ENCODE peak calls at places on chromosome 10, in five cellular contexts. Q, J, W, I and Z are unnamed samples.
A peak's percentile ranks its signal among the peaks of the same experiment; 100 is the strongest.

GRCh38 chr10:62813981-62814380 is 2.2 kb downstream of the EGR2 start:
- DNase-seq in I (no peak), J (no peak), Q (no peak), W (no peak), Z (no peak)

GRCh38 chr10:17006631-17007161 is 122.9 kb downstream of the CUBN start:
- DNase-seq in I (no peak), J (no peak), Q (no peak), W (no peak), Z (no peak)

GRCh38 chr10:114070710-114071109 is 27.0 kb downstream of the ADRB1 start:
- DNase-seq in Q (no peak), J (no peak), I (no peak), W (no peak), Z (no peak)

GRCh38 chr10:70880077-70880534 is 8.3 kb downstream of the PCBD1 start:
- DNase-seq in Q (peak; percentile 80), W (peak; percentile 53), J (peak; percentile 72), I (peak; percentile 94), Z (peak; percentile 85)

GRCh38 chr10:88385601-88386203 is 197.4 kb downstream of the RNLS start:
- DNase-seq in J (peak; percentile 41), I (no peak), Q (no peak), W (no peak), Z (peak; percentile 10)

GRCh38 chr10:123069271-123069670 is 60.5 kb downstream of the ACADSB start:
- DNase-seq in Q (no peak), J (no peak), I (no peak), W (no peak), Z (no peak)

GRCh38 chr10:10782603-10783002 is 235.1 kb upstream of the CELF2 start:
- DNase-seq in J (no peak), W (no peak), I (no peak), Q (no peak), Z (no peak)

GRCh38 chr10:19970707-19971106 is 154.5 kb downstream of the PLXDC2 start:
- DNase-seq in I (no peak), J (no peak), W (no peak), Q (no peak), Z (no peak)

GRCh38 chr10:96577037-96577436 is 9.8 kb downstream of the TM9SF3 start:
- DNase-seq in Q (no peak), I (no peak), W (no peak), J (no peak), Z (no peak)

GRCh38 chr10:17510242-17510908 is 56.0 kb upstream of the ST8SIA6 start:
- DNase-seq in W (no peak), Q (no peak), I (no peak), J (no peak), Z (no peak)

GRCh38 chr10:111316607-111317006 is 239.8 kb downstream of the ADRA2A start:
- DNase-seq in I (no peak), J (no peak), W (no peak), Q (no peak), Z (peak; percentile 6)

GRCh38 chr10:132282667-132283603 is 24.8 kb downstream of the STK32C start:
- DNase-seq in J (no peak), I (peak; percentile 21), W (no peak), Q (peak; percentile 56), Z (no peak)

GRCh38 chr10:129332476-129332875 is 134.6 kb upstream of the MGMT start:
- DNase-seq in Q (peak; percentile 56), J (no peak), W (no peak), I (no peak), Z (peak; percentile 54)

GRCh38 chr10:112137381-112137987 is 46.1 kb downstream of the GPAM start:
- DNase-seq in Q (peak; percentile 80), W (no peak), J (peak; percentile 87), I (peak; percentile 79), Z (peak; percentile 79)

GRCh38 chr10:119413738-119414611 is 128.5 kb downstream of the RGS10 start:
- DNase-seq in W (no peak), I (peak; percentile 91), J (no peak), Q (no peak), Z (no peak)

GRCh38 chr10:71472912-71473311 is 76.2 kb downstream of the CDH23 start:
- DNase-seq in Q (no peak), J (no peak), I (no peak), W (no peak), Z (no peak)

GRCh38 chr10:95245425-95246055 is 45.3 kb downstream of the PDLIM1 start:
- DNase-seq in Q (no peak), J (no peak), W (no peak), I (no peak), Z (no peak)

GRCh38 chr10:32210306-32211045 is 136.5 kb downstream of the EPC1 start:
- DNase-seq in W (no peak), I (peak; percentile 45), J (peak; percentile 75), Q (peak; percentile 58), Z (no peak)

GRCh38 chr10:35986756-35987467 is 344.8 kb upstream of the FZD8 start:
- DNase-seq in I (no peak), J (no peak), Q (no peak), W (no peak), Z (no peak)

GRCh38 chr10:8272794-8273425 is 218.4 kb downstream of the GATA3 start:
- DNase-seq in I (no peak), Q (no peak), W (no peak), J (no peak), Z (no peak)

GRCh38 chr10:123144697-123145541 is 3.0 kb upstream of the HMX2 start:
- DNase-seq in I (no peak), J (no peak), Q (peak; percentile 74), W (no peak), Z (no peak)

GRCh38 chr10:30553625-30554442 is 75.7 kb downstream of the LYZL2 start:
- DNase-seq in W (no peak), I (peak; percentile 46), Q (no peak), J (peak; percentile 41), Z (peak; percentile 29)

GRCh38 chr10:123855013-123855684 is 36.5 kb downstream of the CPXM2 start:
- DNase-seq in I (peak; percentile 29), W (no peak), Q (no peak), J (no peak), Z (no peak)

GRCh38 chr10:11320809-11321520 is 290.5 kb downstream of the USP6NL start:
- DNase-seq in W (no peak), I (no peak), Q (no peak), J (no peak), Z (no peak)

GRCh38 chr10:62244785-62245595 is 23.7 kb downstream of the RTKN2 start:
- DNase-seq in J (no peak), I (peak; percentile 91), W (no peak), Q (peak; percentile 30), Z (peak; percentile 36)

GRCh38 chr10:86260564-86260963 is 106.0 kb downstream of the GRID1 start:
- DNase-seq in W (no peak), J (no peak), I (no peak), Q (no peak), Z (peak; percentile 47)

GRCh38 chr10:95464280-95464679 is 96.9 kb downstream of the SORBS1 start:
- DNase-seq in Q (no peak), W (no peak), J (no peak), I (no peak), Z (no peak)

GRCh38 chr10:116608683-116609594 is 11.8 kb upstream of the PNLIPRP2 start:
- DNase-seq in I (no peak), W (no peak), J (no peak), Q (no peak), Z (no peak)

GRCh38 chr10:49463605-49464004 is 67.7 kb upstream of the DRGX start:
- DNase-seq in Q (no peak), W (no peak), J (no peak), I (no peak), Z (no peak)

GRCh38 chr10:34423607-34424325 is 391.3 kb downstream of the PARD3 start:
- DNase-seq in Q (no peak), W (no peak), I (no peak), J (no peak), Z (no peak)

GRCh38 chr10:34432589-34432988 is 382.5 kb downstream of the PARD3 start:
- DNase-seq in Q (no peak), J (no peak), W (no peak), I (no peak), Z (no peak)

GRCh38 chr10:34430685-34431084 is 384.4 kb downstream of the PARD3 start:
- DNase-seq in J (no peak), Q (no peak), I (no peak), W (no peak), Z (no peak)

GRCh38 chr10:34426041-34426440 is 389.1 kb downstream of the PARD3 start:
- DNase-seq in W (no peak), I (no peak), Q (no peak), J (no peak), Z (no peak)

DNA sequence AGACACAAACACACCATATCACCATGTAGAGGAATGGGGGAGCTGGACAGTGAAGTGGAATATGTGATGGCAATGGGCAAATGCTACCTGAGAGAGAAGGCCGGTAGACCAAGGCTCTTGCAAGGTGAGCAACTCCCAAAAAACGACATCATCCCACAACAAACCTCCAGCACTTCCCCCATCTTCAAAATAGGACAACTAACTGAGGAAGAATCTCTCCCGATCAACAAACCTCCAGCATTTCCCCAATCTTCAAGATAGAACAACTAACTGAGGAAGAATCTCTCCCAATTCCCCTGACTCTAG is 387.2 kb downstream of the PARD3 start:
- DNase-seq in J (no peak), I (no peak), W (no peak), Q (no peak), Z (no peak)
- H3K4me1 ChIP-seq in J (peaks cover 86% of the 10 kb centered on the region), I (peaks cover 19% of the 10 kb centered on the region), W (peaks cover 8% of the 10 kb centered on the region), Q (no peaks in the 10 kb centered on the region), Z (peaks cover 4% of the 10 kb centered on the region)

DNA sequence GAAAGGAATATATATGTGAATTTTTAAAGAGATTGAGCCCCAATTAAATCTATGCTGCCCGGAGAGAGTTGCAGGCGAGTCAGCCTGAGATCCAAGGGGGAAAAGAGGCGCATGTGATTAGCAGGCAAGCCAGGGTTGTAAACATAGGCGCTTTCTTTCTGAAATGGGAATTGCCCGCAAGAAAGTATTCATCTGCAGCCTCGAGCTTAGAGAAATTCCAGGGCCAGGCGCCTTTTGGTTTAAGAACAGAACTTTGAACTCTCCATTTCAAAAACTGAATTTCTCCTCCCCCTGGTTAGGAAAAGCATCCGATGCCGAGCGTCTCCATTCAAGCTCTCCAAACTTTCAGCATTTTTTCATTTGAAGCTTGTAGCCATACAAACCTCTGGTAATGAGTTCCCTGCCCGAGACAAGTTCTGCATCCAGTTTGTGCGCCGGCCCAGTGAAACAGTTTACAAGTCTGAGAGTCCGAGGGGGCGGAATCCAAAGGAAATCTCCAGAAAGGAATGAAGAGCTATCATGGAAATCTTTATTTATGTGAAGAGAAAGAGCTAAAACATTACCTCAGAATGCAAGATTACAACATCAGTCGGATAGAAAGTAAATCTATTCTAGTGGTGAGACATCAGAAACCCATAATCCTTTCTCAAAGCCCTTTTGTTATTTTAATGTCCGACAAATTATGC is 69.9 kb downstream of the FAM204A start:
- DNase-seq in W (no peak), J (no peak), I (peak; percentile 68), Q (no peak), Z (no peak)
- H3K4me3 ChIP-seq in W (peak overlapping the region; percentile 64), J (no peak overlapping the region), I (peak overlapping the region; percentile 80), Q (no peak overlapping the region), Z (no peak overlapping the region)

GRCh38 chr10:57993302-57993701 is 274.4 kb downstream of the IPMK start:
- DNase-seq in I (no peak), Q (no peak), J (no peak), W (no peak), Z (no peak)
- H3K4me1 ChIP-seq in I (peaks cover 4% of the 10 kb centered on the region), Q (no peaks in the 10 kb centered on the region), J (peaks cover 15% of the 10 kb centered on the region), W (no peaks in the 10 kb centered on the region), Z (no peaks in the 10 kb centered on the region)

DNA sequence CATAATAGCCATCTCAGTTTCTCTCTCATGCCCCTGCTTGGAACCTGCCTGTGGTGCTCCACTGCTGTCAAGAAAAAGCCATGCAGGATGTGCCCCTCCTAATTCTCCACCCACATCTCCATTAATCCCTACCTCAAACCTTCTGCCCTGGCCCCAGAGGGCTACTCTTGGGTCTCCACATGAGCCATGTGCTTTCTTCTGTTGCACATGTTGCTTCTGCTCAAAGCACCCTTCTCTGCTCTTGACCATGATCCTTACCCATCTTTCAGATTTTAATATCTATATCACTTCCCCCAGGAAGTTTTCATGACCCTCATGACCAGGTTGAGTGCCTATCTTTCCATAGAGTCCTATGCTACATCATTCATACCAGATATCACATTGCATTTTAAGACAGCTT is 514.2 kb downstream of the RPS24 start:
- DNase-seq in Q (no peak), J (no peak), I (no peak), W (no peak), Z (no peak)
- H3K4me3 ChIP-seq in Q (no peak overlapping the region), J (no peak overlapping the region), I (no peak overlapping the region), W (no peak overlapping the region), Z (no peak overlapping the region)